ENCODE peak calls at places on chromosomes 3 and 15, in four cellular contexts. O is GM12878, E is K562, Q is HepG2. B is an unnamed sample.

GRCh38 chr3:171813897-171814460 is 3.7 kb upstream of the PLD1 start:
- DNase-seq in O (peak), E (peak), Q (no peak), B (no peak)

GRCh38 chr15:99493461-99493860 is 72.3 kb upstream of the MEF2A start:
- DNase-seq in O (no peak), E (no peak), Q (no peak), B (no peak)

GRCh38 chr3:158731938-158732855 is at the start of gene RARRES1:
- DNase-seq in O (no peak), E (no peak), Q (no peak), B (peak)

GRCh38 chr3:172317984-172318383 is 130.3 kb downstream of the GHSR start:
- DNase-seq in O (peak), E (no peak), Q (no peak), B (no peak)

GRCh38 chr3:67608034-67608433 is 46.4 kb downstream of the SUCLG2 start:
- DNase-seq in O (no peak), E (no peak), Q (no peak), B (no peak)

GRCh38 chr3:46299608-46300460 is 54.1 kb upstream of the CCR2 start:
- DNase-seq in O (no peak), E (no peak), Q (no peak), B (no peak)

GRCh38 chr3:58607816-58608215 is 30.6 kb upstream of the FAM107A start:
- DNase-seq in O (peak), E (no peak), Q (no peak), B (no peak)

GRCh38 chr3:138469869-138470268 is 35.5 kb downstream of the ESYT3 start:
- DNase-seq in O (no peak), E (no peak), Q (no peak), B (no peak)

GRCh38 chr3:72384602-72385001 is 463.6 kb downstream of the SHQ1 start:
- DNase-seq in O (no peak), E (no peak), Q (no peak), B (no peak)

GRCh38 chr3:193903976-193904375 is 232.0 kb upstream of the HES1 start:
- DNase-seq in O (no peak), E (no peak), Q (no peak), B (no peak)

GRCh38 chr15:57640935-57641682 is 49.4 kb downstream of the MYZAP start:
- DNase-seq in O (no peak), E (peak), Q (peak), B (peak)

GRCh38 chr3:117524890-117525289 is 815.3 kb downstream of the TUSC7 start:
- DNase-seq in O (no peak), E (no peak), Q (no peak), B (no peak)

GRCh38 chr3:70550723-70551319 is 238.4 kb upstream of the MDFIC2 start:
- DNase-seq in O (no peak), E (no peak), Q (peak), B (peak)

GRCh38 chr15:29844290-29844903 is 22.1 kb upstream of the TJP1 start:
- DNase-seq in O (no peak), E (no peak), Q (no peak), B (no peak)

GRCh38 chr3:9833078-9833477 is 10.7 kb downstream of the RPUSD3 start:
- DNase-seq in O (no peak), E (no peak), Q (no peak), B (no peak)

GRCh38 chr3:144221771-144222170 is 250.1 kb downstream of the DIPK2A start:
- DNase-seq in O (no peak), E (no peak), Q (no peak), B (peak)

GRCh38 chr3:105511031-105511430 is 144.3 kb downstream of the ALCAM start:
- DNase-seq in O (no peak), E (no peak), Q (no peak), B (no peak)

GRCh38 chr3:44132061-44132460 is 109.6 kb upstream of the TOPAZ1 start:
- DNase-seq in O (no peak), E (no peak), Q (no peak), B (no peak)

GRCh38 chr15:29089731-29090616 is 179.6 kb downstream of the NSMCE3 start:
- DNase-seq in O (no peak), E (no peak), Q (no peak), B (no peak)

GRCh38 chr15:35491999-35492398 is 54.0 kb downstream of the DPH6 start:
- DNase-seq in O (no peak), E (no peak), Q (no peak), B (no peak)

GRCh38 chr15:101332061-101332467 is 37.0 kb upstream of the SNRPA1 start:
- DNase-seq in O (no peak), E (no peak), Q (no peak), B (no peak)

GRCh38 chr3:186406669-186407635 is 44.9 kb upstream of the DGKG start:
- DNase-seq in O (no peak), E (no peak), Q (no peak), B (no peak)

GRCh38 chr3:72794079-72794478 is 54.2 kb downstream of the SHQ1 start:
- DNase-seq in O (no peak), E (no peak), Q (no peak), B (no peak)

GRCh38 chr3:41247590-41247989 is 48.3 kb downstream of the CTNNB1 start:
- DNase-seq in O (no peak), E (no peak), Q (peak), B (no peak)

GRCh38 chr3:188863999-188864406 is 307.8 kb upstream of the TPRG1 start:
- DNase-seq in O (no peak), E (no peak), Q (no peak), B (no peak)

GRCh38 chr15:67506775-67507747 is 13.9 kb upstream of the C15orf61 start:
- DNase-seq in O (no peak), E (no peak), Q (no peak), B (no peak)

GRCh38 chr15:100298257-100298656 is 43.5 kb downstream of the ADAMTS17 start:
- DNase-seq in O (no peak), E (no peak), Q (no peak), B (no peak)

GRCh38 chr3:104878395-104878794 is 488.3 kb upstream of the ALCAM start:
- DNase-seq in O (no peak), E (no peak), Q (no peak), B (no peak)

GRCh38 chr3:139460096-139460495 is 16.2 kb downstream of the RBP2 start:
- DNase-seq in O (no peak), E (no peak), Q (no peak), B (no peak)

GRCh38 chr15:99250001-99250400 is 620 bp upstream of the TTC23 start:
- DNase-seq in O (no peak), E (no peak), Q (no peak), B (no peak)

GRCh38 chr3:13177236-13177635 is 104.0 kb upstream of the IQSEC1 start:
- DNase-seq in O (no peak), E (no peak), Q (no peak), B (no peak)

GRCh38 chr15:64582202-64582601 is 121.8 kb downstream of the ZNF609 start:
- DNase-seq in O (no peak), E (no peak), Q (no peak), B (no peak)
- TF ChIP-seq ATF2 in O (no peak), E (no peak), Q (no peak), B (no peak)

DNA sequence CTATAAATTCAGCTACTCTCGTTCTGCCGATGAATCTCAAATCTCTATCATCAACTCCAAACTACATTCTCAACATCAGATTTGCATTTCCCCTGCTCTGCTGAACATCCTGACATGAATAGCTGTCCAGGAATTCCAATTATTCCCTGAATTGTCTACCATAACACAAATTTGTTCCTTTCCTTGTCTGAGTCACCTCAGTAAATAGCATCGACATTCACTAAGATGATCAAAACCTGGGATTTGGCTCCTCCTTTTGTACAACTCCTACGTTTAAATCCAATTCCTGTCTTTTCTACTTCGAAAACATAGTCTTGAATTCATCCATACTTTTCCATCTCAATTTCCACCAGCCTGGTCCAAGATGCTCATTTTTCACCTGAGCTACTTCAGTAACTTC is 107.0 kb downstream of the GREM1 start:
- DNase-seq in O (no peak), E (no peak), Q (peak), B (no peak)
- TF ChIP-seq ESRRA in O (no peak), E (no peak), Q (no peak), B (no peak)

GRCh38 chr3:73926360-73927202 is 301.8 kb upstream of the PDZRN3 start:
- DNase-seq in O (no peak), E (no peak), Q (no peak), B (peak)
- TF ChIP-seq CREB1 in O (no peak), E (no peak), Q (no peak), B (no peak)

GRCh38 chr3:177598110-177598833 is 401.0 kb upstream of the TBL1XR1 start:
- DNase-seq in O (no peak), E (no peak), Q (no peak), B (no peak)
- TF ChIP-seq ATF2 in O (no peak), E (no peak), Q (no peak), B (no peak)

GRCh38 chr3:38453075-38453913 is at the start of gene ACVR2B:
- DNase-seq in O (no peak), E (peak), Q (peak), B (peak)

GRCh38 chr3:38454179-38454883 is 641 bp downstream of the ACVR2B start:
- DNase-seq in O (no peak), E (peak), Q (no peak), B (peak)

GRCh38 chr3:38455639-38456430 is 2.1 kb downstream of the ACVR2B start:
- DNase-seq in O (no peak), E (peak), Q (no peak), B (no peak)

GRCh38 chr3:38453914-38454178 is 156 bp downstream of the ACVR2B start:
- DNase-seq in O (no peak), E (no peak), Q (no peak), B (no peak)

DNA sequence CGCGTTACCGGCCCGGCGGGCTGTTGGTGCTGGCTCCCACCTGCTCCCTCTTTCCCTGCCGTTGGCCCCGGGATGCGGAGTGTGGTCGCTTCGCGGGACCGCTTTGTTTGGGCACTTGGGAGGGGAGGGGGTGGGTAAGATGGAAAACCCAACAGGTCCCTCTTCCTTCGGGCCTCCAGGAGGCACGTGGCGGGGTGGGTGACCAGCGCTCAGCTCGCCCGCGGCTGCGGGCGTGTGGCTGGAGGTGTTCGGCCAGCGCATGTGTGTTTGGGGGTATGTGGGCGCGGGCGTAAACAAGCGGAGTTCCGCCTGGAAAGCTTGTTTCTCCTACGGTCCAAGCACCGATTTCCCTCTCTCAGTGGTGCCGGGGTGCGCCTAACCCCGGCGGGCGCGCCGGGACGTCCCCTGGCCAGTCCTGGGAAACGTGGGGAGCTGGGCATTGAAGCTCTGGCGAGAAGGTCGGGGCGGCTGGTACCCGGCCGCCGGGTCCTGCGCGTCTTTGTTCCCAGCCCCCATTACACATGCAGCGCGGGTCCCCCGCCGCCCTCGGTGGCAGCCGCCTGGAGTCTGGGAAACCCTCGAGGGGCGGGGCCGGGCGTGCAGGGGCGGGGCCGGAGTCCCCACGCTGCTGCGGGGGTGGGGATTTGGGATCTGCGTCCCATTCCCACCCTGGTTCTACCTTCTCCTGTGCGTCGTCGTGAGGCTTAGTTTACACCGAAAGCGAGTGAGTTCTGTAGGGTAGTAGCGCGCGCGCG is 1.4 kb downstream of the ACVR2B start:
- DNase-seq in O (no peak), E (peak), Q (peak), B (peak)
- TF ChIP-seq ESRRA in O (no peak), E (no peak), Q (no peak), B (no peak)

GRCh38 chr15:96324192-96324895 is 6.2 kb upstream of the NR2F2 start:
- DNase-seq in O (no peak), E (no peak), Q (no peak), B (no peak)
- TF ChIP-seq CREB1 in O (no peak), E (no peak), Q (no peak), B (no peak)

DNA sequence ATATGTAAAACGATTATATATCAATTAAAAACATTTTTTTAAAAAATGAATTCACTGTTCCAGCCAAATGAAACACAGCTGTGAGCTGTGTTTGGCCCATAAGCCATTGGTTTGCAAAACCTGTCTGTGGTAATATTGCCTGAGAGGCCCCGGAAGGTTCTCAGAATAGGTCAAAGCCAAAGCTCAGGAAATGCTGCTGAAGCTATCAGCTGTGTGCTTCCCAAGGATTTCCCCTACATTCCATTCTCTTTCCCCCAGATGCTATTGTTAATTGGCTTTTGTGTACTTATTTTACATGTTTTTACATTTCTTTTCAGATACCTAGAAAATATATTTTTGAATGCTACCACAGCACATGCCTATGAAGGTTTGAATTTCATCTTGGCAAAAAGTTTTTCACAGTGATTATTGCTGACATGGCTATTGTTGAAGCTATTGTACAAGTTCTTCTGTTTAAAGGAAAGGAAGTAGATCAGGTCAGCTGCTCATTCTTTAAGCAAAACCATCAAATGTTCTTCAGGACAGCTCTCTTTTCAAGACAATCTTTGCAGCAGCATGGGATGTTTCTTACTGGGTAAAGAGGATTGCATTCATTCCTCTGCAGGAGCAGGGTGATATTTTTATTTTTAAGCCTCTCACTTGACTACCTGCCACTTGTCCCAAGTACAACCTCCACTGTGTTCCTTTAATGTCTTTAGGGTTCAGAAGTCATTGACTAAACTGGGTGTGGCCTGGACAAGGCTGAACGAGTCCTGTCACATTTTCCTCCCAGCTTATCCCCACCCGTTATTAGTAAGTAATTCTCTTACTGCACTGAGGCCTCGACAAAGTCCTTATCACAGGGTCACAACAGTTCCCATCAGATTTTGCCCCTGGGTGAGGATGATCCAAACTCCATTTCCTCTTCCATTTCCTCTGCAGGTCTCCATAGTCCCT is 26.3 kb upstream of the BNC1 start:
- DNase-seq in O (no peak), E (no peak), Q (no peak), B (no peak)
- TF ChIP-seq ATF2 in O (no peak), E (no peak), Q (no peak), B (no peak)

GRCh38 chr15:52858388-52859176 is 68.4 kb upstream of the ONECUT1 start:
- DNase-seq in O (no peak), E (no peak), Q (no peak), B (peak)
- TF ChIP-seq ESRRA in O (no peak), E (no peak), Q (no peak), B (no peak)

GRCh38 chr3:42830437-42831320 is 21.4 kb downstream of the ACKR2 start:
- DNase-seq in O (no peak), E (peak), Q (peak), B (peak)
- TF ChIP-seq CREB1 in O (no peak), E (no peak), Q (no peak), B (no peak)